ENCODE peak calls at places on chromosomes 13 and 19, in ten cellular contexts. N is GM23338, B is BE2C, C is AG20443, H is fibroblast of pulmonary artery, O is colonic mucosa, R is fibroblast of the conjunctiva, U is kidney epithelial cell, M is non-pigmented ciliary epithelial cell, J is progenitor cell of endocrine pancreas. X is an unnamed sample.

GRCh38 chr19:19817357-19817756 is 4.2 kb downstream of the ZNF506 start:
- DNase-seq in M (no peak), O (no peak), N (no peak), J (no peak), B (no peak), C (no peak), R (no peak), H (no peak), U (no peak), X (no peak)

GRCh38 chr13:62337109-62337880 is 921.6 kb upstream of the PCDH20 start:
- DNase-seq in U (no peak), B (peak; percentile 59), R (no peak), H (no peak), J (no peak), O (no peak), C (no peak), M (no peak), N (peak; percentile 27), X (no peak)

GRCh38 chr13:37870895-37871550 is 1.5 kb upstream of the TRPC4 start:
- DNase-seq in J (no peak), U (peak; percentile 25), C (peak; percentile 41), B (no peak), H (peak; percentile 77), O (no peak), M (no peak), R (peak; percentile 21), N (peak; percentile 23), X (no peak)

GRCh38 chr13:97133955-97134354 is 88.2 kb upstream of the MBNL2 start:
- DNase-seq in U (no peak), O (no peak), M (no peak), N (no peak), J (no peak), H (no peak), B (no peak), C (no peak), R (no peak), X (peak; percentile 21)

GRCh38 chr13:113880651-113881611 is 17.1 kb upstream of the GAS6 start:
- DNase-seq in U (no peak), C (peak; percentile 11), R (no peak), B (no peak), N (no peak), J (no peak), O (no peak), H (no peak), M (no peak), X (peak; percentile 13)

GRCh38 chr19:47152205-47152604 is 21.6 kb downstream of the SAE1 start:
- DNase-seq in M (no peak), O (no peak), N (no peak), R (no peak), U (no peak), J (no peak), C (no peak), H (no peak), B (no peak), X (no peak)

GRCh38 chr13:87999141-87999765 is 328.1 kb downstream of the SLITRK5 start:
- DNase-seq in O (no peak), B (no peak), C (peak; percentile 49), U (peak; percentile 60), R (peak; percentile 0), M (no peak), H (peak; percentile 26), N (no peak), J (no peak), X (no peak)

GRCh38 chr19:50728084-50728737 is 5.0 kb downstream of the CLEC11A start:
- DNase-seq in C (peak; percentile 82), M (no peak), O (peak; percentile 48), B (peak; percentile 97), H (peak; percentile 87), N (peak; percentile 99), J (peak; percentile 69), U (peak; percentile 39), R (peak; percentile 52), X (peak; percentile 72)

GRCh38 chr13:99386911-99387788 is 80.0 kb upstream of the GPR183 start:
- DNase-seq in U (no peak), O (peak; percentile 70), N (peak; percentile 84), B (peak; percentile 55), J (peak; percentile 24), C (peak; percentile 52), M (no peak), R (no peak), H (peak; percentile 22), X (no peak)

GRCh38 chr19:9032136-9032626 is 22.0 kb upstream of the MUC16 start:
- DNase-seq in R (no peak), O (no peak), B (no peak), U (no peak), M (no peak), N (no peak), C (no peak), H (no peak), J (no peak), X (no peak)

GRCh38 chr19:23440791-23441190 is 45.5 kb upstream of the ZNF91 start:
- DNase-seq in B (peak; percentile 56), C (no peak), R (no peak), H (no peak), O (no peak), N (peak; percentile 76), U (no peak), J (no peak), M (no peak), X (no peak)

GRCh38 chr19:35107541-35107939 is 8.1 kb upstream of the FXYD3 start:
- DNase-seq in O (peak; percentile 75), U (no peak), J (no peak), H (peak; percentile 58), N (no peak), R (no peak), C (peak; percentile 83), B (no peak), M (no peak), X (no peak)

GRCh38 chr19:6865849-6866248 is 21.5 kb upstream of the ADGRE1 start:
- DNase-seq in M (no peak), H (no peak), B (no peak), O (no peak), R (no peak), C (no peak), N (no peak), J (no peak), U (no peak), X (no peak)

GRCh38 chr19:9354651-9355050 is 8.2 kb upstream of the ZNF177 start:
- DNase-seq in R (no peak), N (no peak), B (no peak), M (no peak), O (no peak), U (no peak), C (peak; percentile 6), H (no peak), J (no peak), X (no peak)

GRCh38 chr13:99375806-99376080 is 68.5 kb upstream of the GPR183 start:
- DNase-seq in R (no peak), B (no peak), N (no peak), M (no peak), C (no peak), J (no peak), U (no peak), O (no peak), H (no peak), X (no peak)

X was measured in body of pancreas.